ENCODE peak calls at places on chromosomes 1 and 21, in six cellular contexts. One of them, this sample, is unnamed.

GRCh38 chr1:215417122-215417521 is 150.0 kb upstream of the KCTD3 start:
- DNase-seq in tibial nerve: no peak
- DNase-seq in hepatocyte: no peak
- DNase-seq in IMR-90: peak; percentile 20
- DNase-seq in K562: no peak
- DNase-seq in left lung: no peak
- DNase-seq in this sample: no peak

GRCh38 chr1:225919906-225920305 is 4.1 kb downstream of the PYCR2 start:
- DNase-seq in tibial nerve: no peak
- DNase-seq in hepatocyte: peak; percentile 49
- DNase-seq in IMR-90: peak; percentile 77
- DNase-seq in K562: no peak
- DNase-seq in left lung: peak; percentile 66
- DNase-seq in this sample: peak; percentile 79

GRCh38 chr1:50108497-50109073 is at the start of gene ELAVL4:
- DNase-seq in tibial nerve: no peak
- DNase-seq in hepatocyte: no peak
- DNase-seq in IMR-90: no peak
- DNase-seq in K562: no peak
- DNase-seq in left lung: no peak
- DNase-seq in this sample: no peak

GRCh38 chr1:88983791-88984552 is 8.5 kb downstream of the KYAT3 start:
- DNase-seq in tibial nerve: no peak
- DNase-seq in hepatocyte: peak; percentile 52
- DNase-seq in IMR-90: peak; percentile 69
- DNase-seq in K562: peak; percentile 52
- DNase-seq in left lung: no peak
- DNase-seq in this sample: no peak

GRCh38 chr1:185559684-185560310 is 174.4 kb upstream of the HMCN1 start:
- DNase-seq in tibial nerve: no peak
- DNase-seq in hepatocyte: peak; percentile 66
- DNase-seq in IMR-90: peak; percentile 46
- DNase-seq in K562: peak; percentile 24
- DNase-seq in left lung: peak; percentile 50
- DNase-seq in this sample: peak; percentile 66

GRCh38 chr1:173504268-173504667 is 27.1 kb downstream of the PRDX6 start:
- DNase-seq in tibial nerve: no peak
- DNase-seq in hepatocyte: no peak
- DNase-seq in IMR-90: no peak
- DNase-seq in K562: no peak
- DNase-seq in left lung: no peak
- DNase-seq in this sample: no peak

GRCh38 chr1:158675563-158675962 is 11.0 kb downstream of the SPTA1 start:
- DNase-seq in tibial nerve: no peak
- DNase-seq in hepatocyte: no peak
- DNase-seq in IMR-90: no peak
- DNase-seq in K562: no peak
- DNase-seq in left lung: no peak
- DNase-seq in this sample: no peak

GRCh38 chr21:37384416-37384815 is 17.8 kb downstream of the DYRK1A start:
- DNase-seq in tibial nerve: no peak
- DNase-seq in hepatocyte: no peak
- DNase-seq in IMR-90: no peak
- DNase-seq in K562: no peak
- DNase-seq in left lung: no peak
- DNase-seq in this sample: no peak

GRCh38 chr1:209155556-209155955 is 428.0 kb upstream of the CAMK1G start:
- DNase-seq in tibial nerve: no peak
- DNase-seq in hepatocyte: peak; percentile 6
- DNase-seq in IMR-90: no peak
- DNase-seq in K562: no peak
- DNase-seq in left lung: no peak
- DNase-seq in this sample: no peak

GRCh38 chr1:44681905-44682900 is 7.7 kb downstream of the ARMH1 start:
- DNase-seq in tibial nerve: no peak
- DNase-seq in hepatocyte: no peak
- DNase-seq in IMR-90: no peak
- DNase-seq in K562: no peak
- DNase-seq in left lung: no peak
- DNase-seq in this sample: peak; percentile 41

GRCh38 chr1:47229031-47229831 is 2.8 kb downstream of the TAL1 start:
- DNase-seq in tibial nerve: no peak
- DNase-seq in hepatocyte: no peak
- DNase-seq in IMR-90: no peak
- DNase-seq in K562: peak; percentile 77
- DNase-seq in left lung: no peak
- DNase-seq in this sample: no peak

GRCh38 chr1:62407398-62408009 is 29.3 kb upstream of the USP1 start:
- DNase-seq in tibial nerve: no peak
- DNase-seq in hepatocyte: peak; percentile 77
- DNase-seq in IMR-90: peak; percentile 55
- DNase-seq in K562: peak; percentile 53
- DNase-seq in left lung: no peak
- DNase-seq in this sample: no peak

GRCh38 chr1:153566414-153567371 is 1.0 kb upstream of the S100A2 start:
- DNase-seq in tibial nerve: peak; percentile 88
- DNase-seq in hepatocyte: peak; percentile 97
- DNase-seq in IMR-90: peak; percentile 99
- DNase-seq in K562: peak; percentile 97
- DNase-seq in left lung: peak; percentile 98
- DNase-seq in this sample: peak; percentile 97

GRCh38 chr1:92951141-92951582 is 10.1 kb downstream of the DIPK1A start:
- DNase-seq in tibial nerve: no peak
- DNase-seq in hepatocyte: peak; percentile 17
- DNase-seq in IMR-90: peak; percentile 71
- DNase-seq in K562: no peak
- DNase-seq in left lung: no peak
- DNase-seq in this sample: no peak

GRCh38 chr1:114610546-114611245 is 29.3 kb upstream of the BCAS2 start:
- DNase-seq in tibial nerve: no peak
- DNase-seq in hepatocyte: no peak
- DNase-seq in IMR-90: peak; percentile 58
- DNase-seq in K562: no peak
- DNase-seq in left lung: no peak
- DNase-seq in this sample: no peak

GRCh38 chr1:22776051-22776611 is 65.5 kb downstream of the EPHB2 start:
- DNase-seq in tibial nerve: no peak
- DNase-seq in hepatocyte: no peak
- DNase-seq in IMR-90: no peak
- DNase-seq in K562: no peak
- DNase-seq in left lung: no peak
- DNase-seq in this sample: no peak

GRCh38 chr1:84412316-84412942 is 14.1 kb downstream of the DNASE2B start:
- DNase-seq in tibial nerve: no peak
- DNase-seq in hepatocyte: no peak
- DNase-seq in IMR-90: peak; percentile 88
- DNase-seq in K562: no peak
- DNase-seq in left lung: no peak
- DNase-seq in this sample: no peak

GRCh38 chr1:7783178-7783711 is 846 bp upstream of the PER3 start:
- DNase-seq in tibial nerve: peak; percentile 65
- DNase-seq in hepatocyte: peak; percentile 77
- DNase-seq in IMR-90: peak; percentile 24
- DNase-seq in K562: peak; percentile 85
- DNase-seq in left lung: peak; percentile 78
- DNase-seq in this sample: peak; percentile 92

GRCh38 chr1:26851106-26851684 is 11.8 kb upstream of the SFN start:
- DNase-seq in tibial nerve: no peak
- DNase-seq in hepatocyte: no peak
- DNase-seq in IMR-90: no peak
- DNase-seq in K562: no peak
- DNase-seq in left lung: no peak
- DNase-seq in this sample: no peak
- TF ChIP-seq CTCF in tibial nerve: no peak
- TF ChIP-seq CTCF in hepatocyte: peak; percentile 6
- TF ChIP-seq CTCF in IMR-90: no peak
- TF ChIP-seq CTCF in K562: no peak
- TF ChIP-seq CTCF in left lung: no peak
- TF ChIP-seq CTCF in this sample: no peak

GRCh38 chr1:200038645-200038986 is 11.1 kb downstream of the NR5A2 start:
- DNase-seq in tibial nerve: no peak
- DNase-seq in hepatocyte: no peak
- DNase-seq in IMR-90: no peak
- DNase-seq in K562: no peak
- DNase-seq in left lung: no peak
- DNase-seq in this sample: no peak

GRCh38 chr1:200037501-200037900 is 10.0 kb downstream of the NR5A2 start:
- DNase-seq in tibial nerve: no peak
- DNase-seq in hepatocyte: no peak
- DNase-seq in IMR-90: no peak
- DNase-seq in K562: no peak
- DNase-seq in left lung: no peak
- DNase-seq in this sample: no peak

GRCh38 chr1:200038987-200039848 is 11.7 kb downstream of the NR5A2 start:
- DNase-seq in tibial nerve: no peak
- DNase-seq in hepatocyte: peak; percentile 58
- DNase-seq in IMR-90: no peak
- DNase-seq in K562: no peak
- DNase-seq in left lung: no peak
- DNase-seq in this sample: peak; percentile 72

GRCh38 chr1:200036616-200037270 is 9.2 kb downstream of the NR5A2 start:
- DNase-seq in tibial nerve: no peak
- DNase-seq in hepatocyte: no peak
- DNase-seq in IMR-90: no peak
- DNase-seq in K562: no peak
- DNase-seq in left lung: no peak
- DNase-seq in this sample: no peak

DNA sequence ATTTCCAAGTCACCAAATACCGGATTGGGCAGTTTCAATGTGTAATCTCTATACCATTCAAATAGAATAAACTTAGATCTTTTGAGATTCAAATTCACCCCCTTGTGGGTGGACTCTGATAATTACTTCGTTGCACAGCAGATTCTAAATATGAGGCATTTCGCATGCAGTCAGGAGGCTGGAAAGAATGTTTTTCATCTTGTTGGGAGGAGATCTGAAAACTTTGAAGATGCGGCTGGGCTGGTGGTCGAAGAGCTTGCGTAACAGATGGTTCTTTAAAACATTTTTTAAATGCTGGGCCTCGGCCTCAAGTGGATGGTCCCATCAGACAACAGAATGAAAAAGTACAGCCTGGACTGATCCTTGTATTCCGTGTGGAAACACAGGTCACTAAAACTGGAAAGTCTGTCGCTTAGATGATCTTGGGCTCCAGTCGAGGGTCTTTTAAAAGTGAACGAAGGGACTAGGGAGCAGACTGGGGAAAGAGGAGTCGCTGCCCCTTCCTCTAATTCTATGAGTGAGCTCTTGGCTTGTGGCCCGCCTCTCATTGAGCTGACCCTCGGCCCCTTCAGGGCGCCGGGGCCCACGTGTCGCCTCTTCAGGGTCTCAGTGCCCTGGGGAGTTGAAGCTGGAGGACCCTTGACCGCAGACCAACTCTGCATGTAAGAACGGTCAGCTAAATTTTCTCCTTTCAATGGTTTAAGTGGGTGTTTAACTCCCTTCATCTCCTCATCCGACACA is 10.6 kb downstream of the NR5A2 start:
- DNase-seq in tibial nerve: no peak
- DNase-seq in hepatocyte: no peak
- DNase-seq in IMR-90: no peak
- DNase-seq in K562: no peak
- DNase-seq in left lung: no peak
- DNase-seq in this sample: no peak
- H3K4me3 ChIP-seq in tibial nerve: peak overlapping the region; percentile 37
- H3K4me3 ChIP-seq in hepatocyte: peak overlapping the region; percentile 65
- H3K4me3 ChIP-seq in IMR-90: no peak overlapping the region
- H3K4me3 ChIP-seq in K562: no peak overlapping the region
- H3K4me3 ChIP-seq in left lung: no peak overlapping the region
- H3K4me3 ChIP-seq in this sample: no peak overlapping the region

GRCh38 chr1:16046865-16047264 is 3.3 kb downstream of the CLCNKB start:
- DNase-seq in tibial nerve: no peak
- DNase-seq in hepatocyte: peak; percentile 43
- DNase-seq in IMR-90: no peak
- DNase-seq in K562: no peak
- DNase-seq in left lung: no peak
- DNase-seq in this sample: no peak
- TF ChIP-seq CTCF in tibial nerve: no peak
- TF ChIP-seq CTCF in hepatocyte: no peak
- TF ChIP-seq CTCF in IMR-90: peak; percentile 7
- TF ChIP-seq CTCF in K562: no peak
- TF ChIP-seq CTCF in left lung: no peak
- TF ChIP-seq CTCF in this sample: no peak

GRCh38 chr1:244049969-244050834 is 881 bp upstream of the ZBTB18 start:
- DNase-seq in tibial nerve: no peak
- DNase-seq in hepatocyte: peak; percentile 30
- DNase-seq in IMR-90: no peak
- DNase-seq in K562: no peak
- DNase-seq in left lung: peak; percentile 37
- DNase-seq in this sample: no peak

GRCh38 chr1:244050835-244051444 is at the start of gene ZBTB18:
- DNase-seq in tibial nerve: no peak
- DNase-seq in hepatocyte: peak; percentile 54
- DNase-seq in IMR-90: peak; percentile 82
- DNase-seq in K562: no peak
- DNase-seq in left lung: no peak
- DNase-seq in this sample: no peak

GRCh38 chr1:244053831-244054230 is 2.7 kb downstream of the ZBTB18 start:
- DNase-seq in tibial nerve: no peak
- DNase-seq in hepatocyte: no peak
- DNase-seq in IMR-90: no peak
- DNase-seq in K562: no peak
- DNase-seq in left lung: no peak
- DNase-seq in this sample: no peak

GRCh38 chr1:244052728-244053312 is 1.7 kb downstream of the ZBTB18 start:
- DNase-seq in tibial nerve: no peak
- DNase-seq in hepatocyte: no peak
- DNase-seq in IMR-90: no peak
- DNase-seq in K562: no peak
- DNase-seq in left lung: no peak
- DNase-seq in this sample: no peak

DNA sequence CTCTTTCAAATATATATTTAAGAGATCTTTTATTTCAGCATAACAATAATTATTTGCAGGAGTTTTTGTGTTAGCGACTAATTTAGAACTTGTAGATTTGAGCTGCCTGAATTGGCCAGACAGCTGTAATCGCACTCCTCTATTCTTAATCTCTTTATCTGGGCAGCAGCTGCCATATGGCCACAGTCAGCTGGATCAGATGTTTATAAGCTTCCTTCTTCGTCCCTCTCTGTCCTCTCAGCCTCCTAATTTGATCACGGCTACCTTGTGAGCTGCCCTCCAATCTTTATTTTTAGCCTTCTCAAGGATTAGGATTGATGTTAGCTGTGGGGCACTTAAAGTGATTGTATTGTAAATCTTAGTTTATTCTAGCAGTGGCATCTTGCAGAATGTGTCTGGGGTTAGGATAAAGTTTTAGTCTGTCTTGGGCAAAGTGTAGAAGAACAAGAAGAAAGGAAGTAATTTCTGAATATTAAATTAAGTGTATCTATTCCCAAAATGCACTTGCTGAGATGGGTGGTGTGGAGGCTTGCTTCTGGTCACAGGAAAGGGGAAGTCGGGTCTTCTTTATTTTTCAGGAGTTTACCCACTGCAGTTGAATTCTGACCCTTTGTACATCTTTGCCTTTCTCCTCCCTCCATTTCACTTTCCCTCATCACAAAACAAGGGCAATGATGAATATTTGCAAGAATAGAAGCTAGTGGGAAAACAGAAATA is 1.1 kb downstream of the ZBTB18 start:
- DNase-seq in tibial nerve: no peak
- DNase-seq in hepatocyte: no peak
- DNase-seq in IMR-90: peak; percentile 19
- DNase-seq in K562: no peak
- DNase-seq in left lung: no peak
- DNase-seq in this sample: no peak
- H3K4me3 ChIP-seq in tibial nerve: no peak overlapping the region
- H3K4me3 ChIP-seq in hepatocyte: no peak overlapping the region
- H3K4me3 ChIP-seq in IMR-90: no peak overlapping the region
- H3K4me3 ChIP-seq in K562: no peak overlapping the region
- H3K4me3 ChIP-seq in left lung: no peak overlapping the region
- H3K4me3 ChIP-seq in this sample: no peak overlapping the region